ENCODE peak calls at places on chromosomes 12 and 14, in nine cellular contexts. F is PC-9; R is activated T-cell treated with anti-CD3 and anti-CD28 coated beads, Interleukin-2, amount 50 U/mL, for 48 hours; Z is activated CD4-positive, alpha-beta T cell treated with anti-CD3 and anti-CD28 coated beads for 24 hours; J is NCI-H1092 treated with DMSO at 0.1 percent for 48 hours; V is naive thymus-derived CD4-positive, alpha-beta T cell; A is GDM1; X is NCI-H146; P is mesothelial cell of epicardium. C is an unnamed sample.

GRCh38 chr12:65188179-65188709 is 18.9 kb downstream of the LEMD3 start:
- DNase-seq in F (no peak), R (no peak), Z (no peak), J (no peak), V (no peak), A (no peak), X (no peak), P (no peak), C (no peak)

GRCh38 chr14:75242546-75243273 is 35.9 kb upstream of the FOS start:
- DNase-seq in F (no peak), R (no peak), Z (no peak), J (peak; percentile 37), V (no peak), A (no peak), X (no peak), P (no peak), C (peak; percentile 99)

GRCh38 chr14:49303952-49304516 is 282.1 kb downstream of the RPS29 start:
- DNase-seq in F (no peak), R (no peak), Z (no peak), J (no peak), V (no peak), A (no peak), X (no peak), P (peak; percentile 19), C (no peak)

GRCh38 chr12:116381744-116382455 is 104.4 kb upstream of the MED13L start:
- DNase-seq in F (peak; percentile 77), R (no peak), Z (no peak), J (no peak), V (no peak), A (no peak), X (no peak), P (no peak), C (no peak)

GRCh38 chr12:121949643-121950397 is 31.4 kb downstream of the CFAP251 start:
- DNase-seq in F (no peak), R (no peak), Z (no peak), J (no peak), V (no peak), A (no peak), X (no peak), P (no peak), C (no peak)

GRCh38 chr14:51304956-51305355 is 64.9 kb downstream of the TMX1 start:
- DNase-seq in F (peak; percentile 62), R (no peak), Z (no peak), J (no peak), V (no peak), A (no peak), X (no peak), P (no peak), C (no peak)

GRCh38 chr14:89621009-89621421 is 204.0 kb upstream of the FOXN3 start:
- DNase-seq in F (no peak), R (peak; percentile 79), Z (peak; percentile 36), J (no peak), V (peak; percentile 16), A (no peak), X (no peak), P (no peak), C (no peak)

GRCh38 chr12:31845613-31846321 is 113.4 kb upstream of the RESF1 start:
- DNase-seq in F (no peak), R (no peak), Z (no peak), J (no peak), V (no peak), A (no peak), X (no peak), P (no peak), C (no peak)

GRCh38 chr14:73397810-73398209 is 60.5 kb downstream of the NUMB start:
- DNase-seq in F (no peak), R (no peak), Z (no peak), J (no peak), V (no peak), A (no peak), X (no peak), P (no peak), C (peak; percentile 17)

GRCh38 chr14:21092147-21093011 is 6.1 kb downstream of the ZNF219 start:
- DNase-seq in F (no peak), R (peak; percentile 93), Z (peak; percentile 91), J (peak; percentile 52), V (peak; percentile 95), A (peak; percentile 66), X (peak; percentile 31), P (peak; percentile 81), C (peak; percentile 14)

GRCh38 chr12:110530511-110530910 is 28.4 kb downstream of the RAD9B start:
- DNase-seq in F (no peak), R (no peak), Z (no peak), J (no peak), V (no peak), A (no peak), X (no peak), P (no peak), C (no peak)

GRCh38 chr12:29208935-29209701 is 60.0 kb downstream of the FAR2 start:
- DNase-seq in F (no peak), R (no peak), Z (no peak), J (no peak), V (no peak), A (no peak), X (no peak), P (no peak), C (no peak)

GRCh38 chr14:76863724-76864407 is 37.7 kb downstream of the LRRC74A start:
- DNase-seq in F (peak; percentile 59), R (peak; percentile 29), Z (no peak), J (peak; percentile 4), V (no peak), A (peak; percentile 58), X (peak; percentile 82), P (no peak), C (no peak)

GRCh38 chr12:2772370-2772769 is 22.4 kb upstream of the FKBP4 start:
- DNase-seq in F (no peak), R (no peak), Z (no peak), J (no peak), V (no peak), A (no peak), X (no peak), P (no peak), C (no peak)

GRCh38 chr12:80226576-80226975 is 127.2 kb downstream of the OTOGL start:
- DNase-seq in F (no peak), R (no peak), Z (no peak), J (no peak), V (no peak), A (no peak), X (no peak), P (no peak), C (no peak)

GRCh38 chr12:52249041-52249461 is 16.0 kb downstream of the KRT7 start:
- DNase-seq in F (no peak), R (peak; percentile 9), Z (no peak), J (no peak), V (no peak), A (no peak), X (no peak), P (no peak), C (no peak)

GRCh38 chr12:3600951-3601350 is 109.9 kb downstream of the PRMT8 start:
- DNase-seq in F (no peak), R (no peak), Z (no peak), J (no peak), V (no peak), A (no peak), X (no peak), P (no peak), C (no peak)

GRCh38 chr14:101991336-101991735 is 27.0 kb downstream of the DYNC1H1 start:
- DNase-seq in F (no peak), R (no peak), Z (no peak), J (no peak), V (no peak), A (no peak), X (no peak), P (no peak), C (no peak)

GRCh38 chr14:89447182-89447970 is 30.3 kb upstream of the FOXN3 start:
- DNase-seq in F (no peak), R (no peak), Z (no peak), J (no peak), V (no peak), A (peak; percentile 10), X (no peak), P (no peak), C (no peak)

GRCh38 chr12:54019111-54019811 is 9.0 kb upstream of the HOXC6 start:
- DNase-seq in F (no peak), R (no peak), Z (no peak), J (no peak), V (no peak), A (no peak), X (no peak), P (no peak), C (no peak)

GRCh38 chr14:93271111-93271510 is 61.7 kb downstream of the BTBD7 start:
- DNase-seq in F (no peak), R (no peak), Z (no peak), J (no peak), V (no peak), A (no peak), X (no peak), P (no peak), C (no peak)

GRCh38 chr14:24165785-24166184 is 4.7 kb downstream of the IRF9 start:
- DNase-seq in F (no peak), R (no peak), Z (no peak), J (no peak), V (no peak), A (no peak), X (no peak), P (no peak), C (no peak)

GRCh38 chr12:5898874-5899273 is 46.2 kb downstream of the ANO2 start:
- DNase-seq in F (no peak), R (no peak), Z (no peak), J (no peak), V (no peak), A (no peak), X (no peak), P (no peak), C (no peak)

GRCh38 chr14:92644166-92644565 is 104.3 kb downstream of the LGMN start:
- DNase-seq in F (peak; percentile 99), R (no peak), Z (no peak), J (no peak), V (no peak), A (no peak), X (no peak), P (no peak), C (no peak)

GRCh38 chr14:70640938-70641547 is 673 bp upstream of the TTC9 start:
- DNase-seq in F (peak; percentile 77), R (peak; percentile 72), Z (no peak), J (peak; percentile 29), V (peak; percentile 24), A (no peak), X (peak; percentile 61), P (no peak), C (peak; percentile 51)

GRCh38 chr14:92382677-92383076 is 59.7 kb downstream of the SLC24A4 start:
- DNase-seq in F (no peak), R (no peak), Z (no peak), J (no peak), V (no peak), A (no peak), X (no peak), P (no peak), C (peak; percentile 26)

GRCh38 chr12:75820848-75821578 is 210.6 kb downstream of the PHLDA1 start:
- DNase-seq in F (no peak), R (no peak), Z (no peak), J (no peak), V (no peak), A (no peak), X (no peak), P (no peak), C (peak; percentile 80)

GRCh38 chr12:1670815-1671268 is 20.0 kb upstream of the ADIPOR2 start:
- DNase-seq in F (peak; percentile 92), R (no peak), Z (no peak), J (no peak), V (no peak), A (no peak), X (no peak), P (no peak), C (no peak)

GRCh38 chr12:124543052-124543590 is 24.3 kb downstream of the NCOR2 start:
- DNase-seq in F (no peak), R (no peak), Z (no peak), J (no peak), V (no peak), A (no peak), X (peak; percentile 85), P (no peak), C (no peak)

GRCh38 chr14:91352101-91352500 is 65.5 kb downstream of the CCDC88C start:
- DNase-seq in F (no peak), R (no peak), Z (no peak), J (peak; percentile 48), V (no peak), A (no peak), X (no peak), P (no peak), C (no peak)

GRCh38 chr14:51093371-51094281 is 1.3 kb downstream of the TRIM9 start:
- DNase-seq in F (no peak), R (peak; percentile 74), Z (peak; percentile 35), J (peak; percentile 83), V (peak; percentile 24), A (no peak), X (peak; percentile 86), P (no peak), C (peak; percentile 94)